ENCODE peak calls at places on chromosome 10, in six cellular contexts. Z is OCI-LY7; E is progenitor cell of endocrine pancreas; V is left ventricle myocardium inferior; O is CD4-positive, alpha-beta T cell; M is ovary. H is an unnamed sample.

GRCh38 chr10:48608279-48608681 is 3.4 kb upstream of the ARHGAP22 start:
- DNase-seq in Z (peak; percentile 76), E (peak; percentile 26), V (no peak), O (no peak), M (no peak), H (no peak)

GRCh38 chr10:124319926-124320391 is 98.8 kb downstream of the OAT start:
- DNase-seq in Z (no peak), E (no peak), V (no peak), O (no peak), M (no peak), H (no peak)

GRCh38 chr10:47371629-47372485 is 12.2 kb downstream of the ZNF488 start:
- DNase-seq in Z (no peak), E (no peak), V (no peak), O (no peak), M (peak; percentile 1), H (no peak)

GRCh38 chr10:21162948-21163347 is 265.8 kb upstream of the NEBL start:
- DNase-seq in Z (no peak), E (no peak), V (no peak), O (no peak), M (no peak), H (no peak)

GRCh38 chr10:89805599-89806013 is 104.2 kb downstream of the KIF20B start:
- DNase-seq in Z (no peak), E (no peak), V (no peak), O (no peak), M (no peak), H (no peak)

GRCh38 chr10:74640134-74640533 is 186.3 kb upstream of the KAT6B start:
- DNase-seq in Z (peak; percentile 64), E (no peak), V (no peak), O (no peak), M (no peak), H (no peak)

GRCh38 chr10:124450010-124450782 is at the start of gene NKX1-2:
- DNase-seq in Z (no peak), E (no peak), V (no peak), O (no peak), M (no peak), H (no peak)

GRCh38 chr10:123402656-123403055 is 248.5 kb downstream of the BUB3 start:
- DNase-seq in Z (peak; percentile 96), E (no peak), V (no peak), O (no peak), M (no peak), H (no peak)

GRCh38 chr10:15325243-15326002 is 45.7 kb downstream of the FAM171A1 start:
- DNase-seq in Z (no peak), E (no peak), V (no peak), O (no peak), M (no peak), H (no peak)

GRCh38 chr10:6274040-6274439 is 71.3 kb downstream of the PFKFB3 start:
- DNase-seq in Z (no peak), E (no peak), V (no peak), O (no peak), M (no peak), H (peak; percentile 49)

GRCh38 chr10:97573021-97573420 is 442 bp downstream of the ANKRD2 start:
- DNase-seq in Z (no peak), E (no peak), V (peak; percentile 18), O (no peak), M (no peak), H (no peak)

GRCh38 chr10:84184517-84184916 is 9.8 kb upstream of the CDHR1 start:
- DNase-seq in Z (no peak), E (no peak), V (no peak), O (no peak), M (no peak), H (no peak)

GRCh38 chr10:110455440-110455839 is 42.3 kb upstream of the DUSP5 start:
- DNase-seq in Z (peak; percentile 27), E (no peak), V (no peak), O (no peak), M (no peak), H (no peak)

GRCh38 chr10:521844-522243 is 167.6 kb downstream of the DIP2C start:
- DNase-seq in Z (peak; percentile 46), E (no peak), V (peak; percentile 43), O (no peak), M (peak; percentile 44), H (no peak)

GRCh38 chr10:61279400-61279799 is 173.8 kb downstream of the TMEM26 start:
- DNase-seq in Z (no peak), E (no peak), V (no peak), O (no peak), M (no peak), H (no peak)

GRCh38 chr10:55410415-55410885 is 609.4 kb upstream of the PCDH15 start:
- DNase-seq in Z (no peak), E (no peak), V (peak; percentile 36), O (no peak), M (no peak), H (no peak)

GRCh38 chr10:30534465-30535144 is 94.9 kb downstream of the LYZL2 start:
- DNase-seq in Z (peak; percentile 87), E (peak; percentile 39), V (peak; percentile 26), O (peak; percentile 61), M (peak; percentile 58), H (peak; percentile 67)

GRCh38 chr10:26697163-26697921 is at the start of gene PDSS1:
- DNase-seq in Z (peak; percentile 79), E (peak; percentile 42), V (peak; percentile 78), O (peak; percentile 39), M (peak; percentile 48), H (peak; percentile 85)

GRCh38 chr10:76968483-76968882 is 669.1 kb downstream of the KCNMA1 start:
- DNase-seq in Z (no peak), E (no peak), V (no peak), O (no peak), M (no peak), H (no peak)

GRCh38 chr10:132947843-132948242 is 5.5 kb upstream of the CFAP46 start:
- DNase-seq in Z (no peak), E (no peak), V (no peak), O (no peak), M (no peak), H (no peak)

GRCh38 chr10:130707389-130707979 is 571.3 kb downstream of the GLRX3 start:
- DNase-seq in Z (no peak), E (no peak), V (no peak), O (no peak), M (no peak), H (no peak)

GRCh38 chr10:117503170-117503885 is 39.2 kb upstream of the EMX2 start:
- DNase-seq in Z (no peak), E (no peak), V (no peak), O (no peak), M (no peak), H (no peak)
- TF ChIP-seq CTCF in Z (no peak), E (no peak), V (no peak), O (no peak), M (no peak), H (no peak)

GRCh38 chr10:24394479-24395190 is 185.7 kb downstream of the KIAA1217 start:
- DNase-seq in Z (no peak), E (no peak), V (no peak), O (no peak), M (no peak), H (no peak)
- TF ChIP-seq CTCF in Z (no peak), E (no peak), V (no peak), O (no peak), M (no peak), H (no peak)

GRCh38 chr10:64271983-64272382 is 750.8 kb downstream of the REEP3 start:
- DNase-seq in Z (no peak), E (no peak), V (no peak), O (no peak), M (no peak), H (no peak)
- TF ChIP-seq CTCF in Z (peak; percentile 60), E (no peak), V (no peak), O (no peak), M (no peak), H (no peak)

DNA sequence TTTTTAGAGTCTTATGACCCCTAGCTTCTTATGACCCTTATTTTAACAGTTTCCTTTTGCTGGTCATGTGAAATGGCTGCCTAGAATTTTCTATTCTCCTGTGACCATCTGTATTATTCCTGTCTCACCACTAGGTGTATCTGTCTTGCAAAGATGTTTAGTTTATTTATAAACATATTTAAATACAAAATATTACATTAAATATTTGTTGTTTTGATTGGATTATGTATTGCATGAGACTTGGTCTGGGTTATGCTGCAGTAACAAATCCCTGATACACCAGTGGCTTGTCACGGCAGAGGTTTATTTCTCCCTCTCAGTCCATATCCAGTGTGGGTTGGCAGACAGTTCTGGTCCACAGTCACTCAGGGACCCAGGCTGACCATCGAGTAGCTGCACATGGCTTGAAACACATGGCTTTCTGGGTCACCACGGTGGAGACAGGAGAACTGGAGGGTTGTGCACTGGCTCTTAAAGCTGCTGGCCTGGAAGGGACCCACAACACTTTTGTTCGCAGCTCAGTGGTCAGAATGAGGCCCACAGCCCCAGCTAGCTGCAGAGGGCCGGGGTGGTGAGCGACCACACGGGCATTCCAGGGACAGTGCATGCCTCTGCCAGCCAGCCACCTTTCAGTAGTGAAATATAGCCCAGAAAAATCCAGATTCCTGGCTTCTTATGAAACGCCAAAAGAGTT is 7.4 kb downstream of the RASSF4 start:
- DNase-seq in Z (peak; percentile 23), E (no peak), V (no peak), O (no peak), M (no peak), H (peak; percentile 15)
- TF ChIP-seq CTCF in Z (peak; percentile 60), E (peak; percentile 40), V (peak; percentile 41), O (no peak), M (no peak), H (peak; percentile 31)

H was measured in CD14-positive monocyte.